ENCODE peak calls at places on chromosomes 2 and 18, in seven cellular contexts. N, V, P, F, G, Q and M are unnamed samples.

GRCh38 chr2:68282814-68283812 is 30.8 kb upstream of the PPP3R1 start:
- DNase-seq in N (peak), Q (no peak), P (peak), G (peak), F (no peak), V (peak), M (peak)

GRCh38 chr18:63182861-63183260 is 136.7 kb downstream of the BCL2 start:
- DNase-seq in Q (no peak), G (no peak), F (no peak), N (no peak), P (no peak), V (no peak), M (no peak)

GRCh38 chr2:158797963-158798700 is 3.0 kb downstream of the DAPL1 start:
- DNase-seq in V (no peak), F (no peak), Q (no peak), G (no peak), P (no peak), N (no peak), M (no peak)

GRCh38 chr18:8499810-8500663 is 109.2 kb upstream of the RAB12 start:
- DNase-seq in N (no peak), V (no peak), G (no peak), Q (no peak), F (no peak), P (no peak), M (no peak)

GRCh38 chr2:183010112-183010511 is 28.1 kb downstream of the NCKAP1 start:
- DNase-seq in V (no peak), N (no peak), F (no peak), P (peak), Q (peak), G (no peak), M (peak)

GRCh38 chr18:53567935-53568574 is 656.4 kb downstream of the MBD2 start:
- DNase-seq in G (peak), Q (peak), V (peak), N (no peak), F (peak), P (peak), M (peak)

GRCh38 chr2:55112229-55113016 is 62.2 kb upstream of the RTN4 start:
- DNase-seq in F (peak), P (no peak), V (peak), N (no peak), G (no peak), Q (peak), M (peak)

GRCh38 chr18:49464718-49465598 is 4.5 kb upstream of the DYM start:
- DNase-seq in Q (no peak), G (no peak), P (no peak), N (no peak), F (no peak), V (no peak), M (peak)

GRCh38 chr2:41965886-41966285 is 81.9 kb upstream of the PKDCC start:
- DNase-seq in G (no peak), P (peak), V (peak), F (no peak), N (no peak), Q (no peak), M (peak)

GRCh38 chr18:37484893-37485834 is 80.4 kb downstream of the CELF4 start:
- DNase-seq in P (no peak), V (no peak), F (peak), G (no peak), N (no peak), Q (peak), M (no peak)

GRCh38 chr2:216648105-216648504 is 14.9 kb downstream of the IGFBP2 start:
- DNase-seq in F (no peak), Q (no peak), N (no peak), V (no peak), P (no peak), G (no peak), M (peak)

GRCh38 chr2:113013336-113013661 is 8.0 kb downstream of the IL36A start:
- DNase-seq in Q (no peak), F (no peak), V (no peak), P (no peak), N (no peak), G (no peak), M (no peak)

GRCh38 chr2:169036717-169037450 is 5.8 kb upstream of the ABCB11 start:
- DNase-seq in N (no peak), V (no peak), F (no peak), G (no peak), Q (no peak), P (no peak), M (no peak)

GRCh38 chr2:240590681-240591111 is 4.2 kb downstream of the CAPN10 start:
- DNase-seq in Q (no peak), V (no peak), G (no peak), N (no peak), P (no peak), F (no peak), M (no peak)

GRCh38 chr2:178282075-178282474 is 87.8 kb downstream of the OSBPL6 start:
- DNase-seq in P (peak), Q (no peak), V (no peak), F (no peak), G (no peak), N (no peak), M (peak)

GRCh38 chr2:49255325-49256023 is 101.2 kb upstream of the FSHR start:
- DNase-seq in G (no peak), F (peak), P (no peak), N (no peak), V (peak), Q (no peak), M (peak)

GRCh38 chr2:68737717-68738116 is 3.1 kb downstream of the ARHGAP25 start:
- DNase-seq in V (peak), F (no peak), G (no peak), N (no peak), Q (no peak), P (no peak), M (no peak)

GRCh38 chr2:27795868-27796277 is 24.4 kb downstream of the MRPL33 start:
- DNase-seq in G (no peak), P (no peak), V (no peak), F (no peak), N (no peak), Q (no peak), M (peak)

GRCh38 chr2:143683977-143684376 is 554.8 kb downstream of the ARHGAP15 start:
- DNase-seq in F (no peak), P (no peak), Q (no peak), N (no peak), G (no peak), V (no peak), M (no peak)

GRCh38 chr2:8457092-8457481 is 224.8 kb upstream of the ID2 start:
- DNase-seq in V (no peak), N (no peak), P (no peak), G (no peak), F (no peak), Q (no peak), M (no peak)

GRCh38 chr2:144468823-144469595 is 50.9 kb downstream of the ZEB2 start:
- DNase-seq in V (no peak), N (no peak), Q (no peak), G (no peak), F (no peak), P (no peak), M (no peak)